ENCODE peak calls at places on chromosomes 2 and 18, in ten cellular contexts. U is C1 segment of cervical spinal cord; T is AG08396; W is caudate nucleus; C is SK-MEL-5; S is COR-L47; Q is GM12892; D is activated CD8-positive, alpha-beta memory T cell treated with anti-CD3 and anti-CD28 coated beads, Interleukin-2, amount 50 U/mL, for 4 hours; N is MCF 10A; B is SJCRH30. P is an unnamed sample.

GRCh38 chr18:37567061-37567993 is 1.7 kb upstream of the CELF4 start:
- DNase-seq in U (no peak), T (no peak), W (no peak), C (no peak), S (peak; percentile 43), Q (no peak), D (no peak), N (no peak), B (no peak), P (no peak)

GRCh38 chr2:1987379-1987778 is 243.1 kb upstream of the PXDN start:
- DNase-seq in U (no peak), T (no peak), W (no peak), C (no peak), S (no peak), Q (no peak), D (no peak), N (no peak), B (no peak), P (no peak)

GRCh38 chr2:150676747-150677382 is 189.4 kb upstream of the RND3 start:
- DNase-seq in U (no peak), T (no peak), W (no peak), C (no peak), S (no peak), Q (no peak), D (no peak), N (no peak), B (no peak), P (no peak)

GRCh38 chr2:1143129-1143528 is 192.5 kb downstream of the SNTG2 start:
- DNase-seq in U (no peak), T (no peak), W (no peak), C (no peak), S (no peak), Q (no peak), D (no peak), N (no peak), B (no peak), P (no peak)

GRCh38 chr2:147198651-147199171 is 646.1 kb upstream of the ACVR2A start:
- DNase-seq in U (no peak), T (no peak), W (no peak), C (no peak), S (no peak), Q (no peak), D (no peak), N (no peak), B (peak; percentile 79), P (no peak)

GRCh38 chr2:131431336-131431735 is 44.6 kb upstream of the TUBA3D start:
- DNase-seq in U (no peak), T (peak; percentile 23), W (no peak), C (no peak), S (no peak), Q (no peak), D (no peak), N (peak; percentile 27), B (no peak), P (no peak)

GRCh38 chr2:48940606-48941005 is 185.1 kb upstream of the LHCGR start:
- DNase-seq in U (no peak), T (no peak), W (no peak), C (peak; percentile 91), S (peak; percentile 27), Q (no peak), D (no peak), N (peak; percentile 25), B (peak; percentile 28), P (no peak)

GRCh38 chr18:40866013-40866644 is 1088.9 kb upstream of the PIK3C3 start:
- DNase-seq in U (no peak), T (no peak), W (no peak), C (peak; percentile 25), S (no peak), Q (no peak), D (no peak), N (peak; percentile 47), B (peak; percentile 33), P (no peak)

GRCh38 chr18:35289293-35290069 is 548 bp downstream of the ZSCAN30 start:
- DNase-seq in U (no peak), T (no peak), W (no peak), C (no peak), S (peak; percentile 9), Q (no peak), D (no peak), N (peak; percentile 0), B (no peak), P (no peak)

GRCh38 chr2:43251171-43251731 is 24.8 kb upstream of the ZFP36L2 start:
- DNase-seq in U (no peak), T (peak; percentile 56), W (no peak), C (no peak), S (no peak), Q (no peak), D (no peak), N (no peak), B (peak; percentile 56), P (no peak)

GRCh38 chr18:59517446-59518171 is 158.5 kb upstream of the LMAN1 start:
- DNase-seq in U (no peak), T (peak; percentile 17), W (no peak), C (no peak), S (no peak), Q (no peak), D (no peak), N (peak; percentile 43), B (peak; percentile 2), P (no peak)

GRCh38 chr2:120397362-120397811 is 51.5 kb downstream of the INHBB start:
- DNase-seq in U (no peak), T (no peak), W (no peak), C (no peak), S (no peak), Q (no peak), D (no peak), N (peak; percentile 24), B (no peak), P (no peak)